ENCODE peak calls at places on chromosomes 1 and 21, in six cellular contexts. R is mesenchymal stem cell, I is H9, C is IMR-90, G is neuronal stem cell, F is trophoblast cell. D is an unnamed sample.
A peak's percentile ranks its signal among the peaks of the same experiment; 100 is the strongest.

GRCh38 chr1:53585116-53585515 is 125.9 kb downstream of the DMRTB1 start:
- DNase-seq in I (peak; percentile 2), C (peak; percentile 83), F (no peak), R (peak; percentile 86), G (no peak), D (no peak)

GRCh38 chr1:99579691-99580171 is 66.2 kb upstream of the PALMD start:
- DNase-seq in I (no peak), C (no peak), R (no peak), F (no peak), G (no peak), D (no peak)

GRCh38 chr1:76239470-76239918 is 164.9 kb downstream of the ST6GALNAC3 start:
- DNase-seq in R (no peak), C (no peak), I (no peak), G (no peak), F (no peak), D (peak; percentile 46)

GRCh38 chr1:116472431-116472961 is 98.3 kb downstream of the CD58 start:
- DNase-seq in F (no peak), I (no peak), G (no peak), R (peak; percentile 62), C (peak; percentile 24), D (peak; percentile 53)

GRCh38 chr21:34640858-34641257 is 25.9 kb upstream of the RCAN1 start:
- DNase-seq in R (peak; percentile 83), C (peak; percentile 85), F (peak; percentile 6), I (no peak), G (no peak), D (peak; percentile 16)

GRCh38 chr1:116755036-116755435 is 806 bp downstream of the CD2 start:
- DNase-seq in I (no peak), R (no peak), F (no peak), G (no peak), C (no peak), D (no peak)

GRCh38 chr1:232438476-232438875 is 191.5 kb downstream of the SIPA1L2 start:
- DNase-seq in F (no peak), R (no peak), I (no peak), G (no peak), C (no peak), D (no peak)

GRCh38 chr1:245764040-245764439 is 609.3 kb downstream of the KIF26B start:
- DNase-seq in I (no peak), G (no peak), F (no peak), C (no peak), R (no peak), D (peak; percentile 11)

GRCh38 chr21:34204481-34205439 is 131.4 kb downstream of the MRPS6 start:
- DNase-seq in G (no peak), I (no peak), F (peak; percentile 30), R (no peak), C (no peak), D (no peak)

GRCh38 chr1:199685369-199685768 is 342.1 kb upstream of the NR5A2 start:
- DNase-seq in R (peak; percentile 73), C (peak; percentile 75), I (no peak), F (peak; percentile 30), G (no peak), D (peak; percentile 14)

GRCh38 chr1:39501666-39502065 is 10.2 kb downstream of the BMP8A start:
- DNase-seq in I (no peak), C (peak; percentile 68), R (no peak), F (no peak), G (no peak), D (no peak)

GRCh38 chr1:2283371-2283990 is 55.4 kb downstream of the SKI start:
- DNase-seq in R (no peak), G (no peak), F (no peak), C (no peak), I (no peak), D (no peak)

GRCh38 chr1:32798191-32798590 is 19.0 kb downstream of the YARS1 start:
- DNase-seq in G (no peak), C (peak; percentile 84), F (no peak), R (no peak), I (no peak), D (no peak)

GRCh38 chr1:203828424-203828823 is 33.0 kb upstream of the SNRPE start:
- DNase-seq in F (no peak), R (no peak), C (no peak), G (no peak), I (no peak), D (no peak)

GRCh38 chr1:229156819-229157218 is 114.1 kb upstream of the RAB4A start:
- DNase-seq in C (no peak), F (no peak), I (no peak), G (no peak), R (peak; percentile 32), D (peak; percentile 75)

GRCh38 chr1:4675454-4676186 is 21.2 kb downstream of the AJAP1 start:
- DNase-seq in C (no peak), F (peak; percentile 63), I (no peak), R (no peak), G (no peak), D (no peak)

GRCh38 chr1:103461171-103462105 is 64.1 kb upstream of the RNPC3 start:
- DNase-seq in R (peak; percentile 27), G (no peak), F (no peak), C (peak; percentile 16), I (no peak), D (peak; percentile 25)

GRCh38 chr1:157472959-157473358 is 79.4 kb downstream of the FCRL5 start:
- DNase-seq in R (no peak), C (no peak), I (no peak), G (no peak), F (no peak), D (no peak)

GRCh38 chr1:172351761-172352161 is 68.7 kb upstream of the C1orf105 start:
- DNase-seq in G (no peak), I (no peak), R (peak; percentile 76), C (peak; percentile 74), F (no peak), D (no peak)

GRCh38 chr1:38009088-38009840 is 3.3 kb upstream of the UTP11 start:
- DNase-seq in F (no peak), R (peak; percentile 75), C (peak; percentile 78), G (no peak), I (no peak), D (peak; percentile 89)

GRCh38 chr1:192559115-192560006 is 16.2 kb upstream of the RGS1 start:
- DNase-seq in R (peak; percentile 98), I (no peak), G (no peak), C (peak; percentile 98), F (no peak), D (peak; percentile 59)

DNA sequence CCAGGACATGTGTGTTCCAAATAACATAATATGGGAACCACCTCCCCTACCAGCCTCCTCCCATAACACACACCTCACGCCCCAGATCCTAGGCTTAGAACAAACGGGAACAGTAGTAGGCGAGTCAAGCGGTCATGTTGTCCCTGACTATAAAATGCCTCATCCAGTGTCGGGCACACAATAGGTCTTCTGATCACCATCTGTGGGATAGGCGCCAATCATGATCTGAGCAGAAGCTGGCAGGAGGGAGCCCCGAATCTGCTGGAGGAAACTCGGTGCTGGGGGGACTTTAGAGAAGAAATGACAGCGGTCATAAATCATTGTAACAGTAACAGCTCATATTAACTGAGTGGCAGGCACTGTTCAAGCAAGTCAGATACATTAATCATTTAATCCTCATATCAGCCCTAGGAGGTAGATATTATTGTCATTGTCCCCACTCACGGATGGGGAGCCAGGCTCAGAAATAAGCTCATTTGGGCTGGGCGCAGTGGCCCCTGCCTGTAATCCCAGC is 13.4 kb downstream of the ALPL start:
- DNase-seq in I (no peak), G (no peak), R (no peak), C (no peak), F (no peak), D (no peak)
- H3K4me1 ChIP-seq in I (peaks cover 8% of the 10 kb centered on the region), G (peaks cover 14% of the 10 kb centered on the region), R (peaks cover 8% of the 10 kb centered on the region), C (peaks cover 2% of the 10 kb centered on the region), F (no peaks in the 10 kb centered on the region), D (no peaks in the 10 kb centered on the region)

GRCh38 chr1:25706146-25707089 is 89.8 kb downstream of the MAN1C1 start:
- DNase-seq in R (no peak), I (no peak), G (no peak), C (no peak), F (no peak), D (peak; percentile 41)

GRCh38 chr1:25703041-25703440 is 86.5 kb downstream of the MAN1C1 start:
- DNase-seq in F (no peak), I (no peak), G (no peak), C (no peak), R (no peak), D (no peak)

GRCh38 chr1:25705699-25706098 is 89.1 kb downstream of the MAN1C1 start:
- DNase-seq in F (no peak), G (no peak), R (no peak), I (no peak), C (no peak), D (no peak)

GRCh38 chr1:25702101-25702775 is 85.6 kb downstream of the MAN1C1 start:
- DNase-seq in F (no peak), C (peak; percentile 57), G (no peak), I (peak; percentile 64), R (peak; percentile 51), D (peak; percentile 88)

GRCh38 chr1:25703671-25704637 is 87.4 kb downstream of the MAN1C1 start:
- DNase-seq in R (no peak), G (no peak), C (no peak), I (no peak), F (no peak), D (no peak)
- H2AK5ac ChIP-seq in R (no peak overlapping the region), G (peak overlapping the region; percentile 31), C (peak overlapping the region; percentile 72), I (no peak overlapping the region), F (peak overlapping the region; percentile 5), D (no peak overlapping the region)

DNA sequence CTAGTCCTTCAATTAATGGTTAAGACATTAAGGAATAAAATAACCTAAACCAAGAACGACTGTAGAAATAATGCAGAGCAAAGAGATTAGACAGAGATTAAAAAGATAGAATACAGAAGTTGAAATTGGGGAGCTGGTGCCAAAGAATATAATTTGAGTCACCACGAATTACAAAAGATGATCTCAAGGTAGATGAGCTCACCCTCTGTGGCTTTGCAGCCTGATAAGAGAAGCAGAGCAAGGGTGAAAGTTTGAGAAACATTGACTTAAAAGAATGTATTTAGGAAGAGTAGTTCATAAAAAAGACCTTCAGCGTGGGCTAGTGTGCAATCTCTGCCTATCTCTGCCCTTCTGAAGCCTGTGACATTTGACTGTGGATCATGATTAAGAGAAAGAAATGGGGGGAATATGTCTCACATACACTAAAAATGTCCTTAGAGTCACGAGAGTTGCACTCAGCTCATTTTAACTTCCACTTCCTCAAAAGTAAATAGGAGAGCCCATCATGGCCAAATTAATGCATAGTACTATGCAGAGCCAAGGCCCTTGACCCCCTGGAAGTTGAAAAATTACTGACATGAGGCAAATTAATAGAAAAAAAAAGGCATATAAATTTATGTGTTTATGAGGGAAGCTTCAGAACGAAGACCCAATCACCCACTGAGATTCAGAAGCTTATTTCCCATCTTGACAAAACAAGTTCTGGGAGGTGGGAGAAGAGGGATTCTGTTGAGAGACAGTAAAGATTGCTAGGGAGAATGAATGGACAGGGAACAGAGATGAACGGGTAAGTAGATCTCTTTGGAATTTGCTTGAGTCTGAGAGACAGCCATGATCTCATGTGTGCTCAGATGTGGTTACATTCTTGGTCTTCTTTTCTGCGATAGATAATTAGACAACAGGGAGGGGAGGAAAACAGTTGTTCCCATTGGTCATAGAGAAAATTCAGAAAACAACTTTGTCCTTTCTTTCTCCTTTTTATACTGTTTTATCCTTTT is 395.4 kb upstream of the LRRC7 start:
- DNase-seq in C (peak; percentile 0), F (no peak), G (no peak), R (no peak), I (no peak), D (no peak)
- H3K4me1 ChIP-seq in C (no peaks in the 10 kb centered on the region), F (no peaks in the 10 kb centered on the region), G (no peaks in the 10 kb centered on the region), R (no peaks in the 10 kb centered on the region), I (no peaks in the 10 kb centered on the region), D (no peaks in the 10 kb centered on the region)

DNA sequence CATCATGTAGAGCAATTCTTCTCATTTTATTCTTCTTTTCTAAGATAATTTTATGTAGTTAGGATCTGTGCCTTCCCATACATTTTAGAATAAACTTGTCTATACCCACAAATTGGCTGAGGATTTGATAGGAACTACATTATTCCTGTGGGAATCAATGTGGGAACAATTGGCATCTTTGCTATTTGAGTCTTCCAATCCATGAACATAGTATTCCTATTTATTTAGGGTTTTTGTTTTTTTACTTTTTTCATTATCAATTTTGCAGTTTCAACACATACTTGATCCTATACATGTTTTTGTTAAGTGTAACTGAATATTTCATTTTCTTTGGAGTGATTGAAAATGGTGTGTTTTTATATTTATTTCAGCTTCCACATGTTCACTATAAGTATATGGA is 8.1 kb upstream of the WNT9A start:
- DNase-seq in F (no peak), I (no peak), R (no peak), C (no peak), G (no peak), D (no peak)
- H2AK5ac ChIP-seq in F (no peak overlapping the region), I (no peak overlapping the region), R (no peak overlapping the region), C (no peak overlapping the region), G (no peak overlapping the region), D (no peak overlapping the region)